ENCODE peak calls at places on chromosome 13, in four cellular contexts. M, E, X and Q are unnamed samples.

GRCh38 chr13:97344250-97345175 is 89.5 kb upstream of the RAP2A start:
- DNase-seq in M (peak; percentile 83), E (peak; percentile 76), X (peak; percentile 81), Q (peak; percentile 81)

GRCh38 chr13:19597523-19597922 is 35.9 kb upstream of the MPHOSPH8 start:
- DNase-seq in M (peak; percentile 6), E (no peak), X (peak; percentile 55), Q (no peak)

GRCh38 chr13:77230560-77230959 is 96.3 kb downstream of the MYCBP2 start:
- DNase-seq in M (no peak), E (no peak), X (no peak), Q (no peak)

GRCh38 chr13:90545070-90545840 is 802.2 kb upstream of the MIR17HG start:
- DNase-seq in M (no peak), E (no peak), X (peak; percentile 23), Q (peak; percentile 22)

GRCh38 chr13:54305377-54305776 is 1276.8 kb downstream of the OLFM4 start:
- DNase-seq in M (no peak), E (no peak), X (no peak), Q (no peak)

GRCh38 chr13:50690020-50690419 is 153.5 kb downstream of the DLEU7 start:
- DNase-seq in M (no peak), E (no peak), X (no peak), Q (no peak)

GRCh38 chr13:96771501-96772367 is 222.5 kb downstream of the OXGR1 start:
- DNase-seq in M (no peak), E (no peak), X (no peak), Q (no peak)

GRCh38 chr13:100875392-100876043 is 200.9 kb upstream of the TMTC4 start:
- DNase-seq in M (peak; percentile 78), E (no peak), X (peak; percentile 97), Q (peak; percentile 95)

GRCh38 chr13:57666131-57666530 is 34.6 kb downstream of the PCDH17 start:
- DNase-seq in M (no peak), E (no peak), X (no peak), Q (no peak)

GRCh38 chr13:30111810-30112209 is 195.5 kb downstream of the KATNAL1 start:
- DNase-seq in M (peak; percentile 11), E (no peak), X (no peak), Q (no peak)

DNA sequence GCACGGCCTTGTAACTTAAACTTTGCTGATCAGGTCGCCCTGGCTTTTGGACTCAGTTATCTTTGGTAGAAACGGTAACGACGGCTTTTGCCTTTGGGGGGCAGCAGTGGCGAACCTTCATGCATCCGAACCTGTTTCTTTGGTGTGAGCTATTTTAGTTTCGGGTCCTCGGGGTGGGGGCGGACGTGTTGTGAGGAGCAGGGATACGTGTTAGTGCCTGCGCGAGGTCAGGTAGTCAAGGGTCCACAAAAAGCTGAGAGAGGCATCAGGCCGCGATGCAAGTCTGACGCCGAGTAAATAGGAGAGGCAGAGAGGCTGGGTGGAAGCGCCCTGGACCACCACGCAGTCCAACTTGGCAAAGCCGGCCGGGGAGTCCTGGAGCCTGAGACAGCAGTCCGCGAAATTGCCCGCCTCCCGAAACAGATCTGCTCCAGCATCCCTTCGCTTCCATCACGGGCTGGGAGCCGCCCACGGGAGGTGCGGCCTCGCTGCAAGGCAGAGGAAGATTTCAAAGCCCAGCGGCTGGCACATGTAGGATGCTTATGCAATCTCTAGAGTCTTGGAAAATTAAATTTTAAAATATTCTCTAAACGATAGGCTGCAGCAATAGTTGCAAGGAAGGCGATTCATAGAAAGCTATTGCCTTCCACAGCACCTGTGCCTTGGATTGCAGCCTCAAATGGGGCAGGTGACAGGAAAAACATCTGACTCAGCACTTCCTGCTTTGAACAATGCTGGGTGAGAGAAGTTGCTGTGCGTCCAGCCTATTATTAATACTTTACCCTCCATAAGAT is 4.6 kb upstream of the TPP2 start:
- DNase-seq in M (peak; percentile 87), E (peak; percentile 88), X (peak; percentile 79), Q (peak; percentile 70)
- H3K4me3 ChIP-seq in M (peak overlapping the region; percentile 88), E (peak overlapping the region; percentile 66), X (peak overlapping the region; percentile 65), Q (peak overlapping the region; percentile 63)

DNA sequence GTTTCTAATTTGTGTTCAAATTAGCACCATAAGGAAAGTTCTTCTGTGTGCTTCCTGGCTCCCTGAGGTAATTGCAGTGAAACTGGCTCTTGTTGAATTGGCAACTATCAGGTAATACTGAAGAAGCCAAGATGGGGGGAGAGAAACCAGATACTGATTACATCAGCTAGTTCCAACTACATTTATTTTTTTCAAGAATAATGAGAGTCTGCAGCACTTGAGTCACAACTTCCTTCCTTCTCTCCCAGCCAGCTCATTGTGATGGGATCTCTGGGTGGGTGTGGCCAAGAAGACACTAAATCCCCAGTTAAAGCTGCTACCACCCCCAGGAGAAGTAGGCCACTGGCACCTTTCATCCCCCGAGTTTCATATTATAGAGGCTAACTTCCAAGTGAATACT is 100.7 kb upstream of the RXFP2 start:
- DNase-seq in M (peak; percentile 50), E (no peak), X (peak; percentile 60), Q (peak; percentile 86)
- H3K4me3 ChIP-seq in M (peak overlapping the region; percentile 24), E (no peak overlapping the region), X (no peak overlapping the region), Q (no peak overlapping the region)

DNA sequence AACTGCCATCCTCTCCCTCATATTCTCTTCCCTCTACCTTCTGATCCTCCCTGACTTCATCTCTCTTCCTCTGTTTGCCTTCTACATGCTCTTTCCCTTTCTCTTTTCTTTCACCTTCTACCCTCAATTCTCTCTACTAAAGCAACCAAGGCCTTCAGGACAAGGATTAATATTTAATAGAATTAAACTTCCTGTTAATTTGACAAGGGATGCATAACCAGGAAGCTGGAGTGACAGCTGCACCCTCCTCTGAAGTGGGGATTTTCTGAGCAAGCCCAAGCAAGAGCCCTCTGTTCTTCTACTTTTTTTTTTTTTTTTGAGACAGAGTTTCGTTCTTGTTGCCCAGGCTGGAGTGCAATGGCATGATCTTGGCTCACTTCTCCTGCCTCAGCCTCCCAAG is 63.4 kb upstream of the MED4 start:
- DNase-seq in M (no peak), E (no peak), X (no peak), Q (no peak)
- H3K4me3 ChIP-seq in M (no peak overlapping the region), E (no peak overlapping the region), X (no peak overlapping the region), Q (no peak overlapping the region)

GRCh38 chr13:37485766-37486165 is 112.8 kb downstream of the POSTN start:
- DNase-seq in M (peak; percentile 24), E (no peak), X (peak; percentile 43), Q (peak; percentile 46)
- H3K4me3 ChIP-seq in M (peak overlapping the region; percentile 68), E (no peak overlapping the region), X (peak overlapping the region; percentile 26), Q (no peak overlapping the region)

GRCh38 chr13:60094385-60095088 is 69.2 kb downstream of the DIAPH3 start:
- DNase-seq in M (no peak), E (no peak), X (no peak), Q (no peak)
- H3K4me3 ChIP-seq in M (no peak overlapping the region), E (no peak overlapping the region), X (no peak overlapping the region), Q (no peak overlapping the region)

GRCh38 chr13:99663185-99663825 is 162.0 kb downstream of the TM9SF2 start:
- DNase-seq in M (no peak), E (no peak), X (no peak), Q (no peak)
- H3K4me3 ChIP-seq in M (no peak overlapping the region), E (no peak overlapping the region), X (no peak overlapping the region), Q (no peak overlapping the region)

GRCh38 chr13:27979765-27980279 is 8.7 kb downstream of the URAD start:
- DNase-seq in M (no peak), E (no peak), X (no peak), Q (no peak)
- H3K4me3 ChIP-seq in M (no peak overlapping the region), E (no peak overlapping the region), X (no peak overlapping the region), Q (no peak overlapping the region)